ENCODE peak calls at places on chromosome 15, in six cellular contexts. R, E, T, Z, A and L are unnamed samples.

GRCh38 chr15:91561371-91562100 is 292.0 kb upstream of the SLCO3A1 start:
- DNase-seq in A (no peak), R (no peak), Z (peak), E (no peak), T (no peak), L (peak)

GRCh38 chr15:75029378-75030022 is 6.1 kb downstream of the PPCDC start:
- DNase-seq in T (peak), E (peak), R (peak), Z (peak), A (peak), L (no peak)

GRCh38 chr15:26126070-26126469 is 262.9 kb upstream of the ATP10A start:
- DNase-seq in A (no peak), E (no peak), T (no peak), R (peak), Z (no peak), L (no peak)

GRCh38 chr15:42155546-42156265 is 730 bp downstream of the PLA2G4F start:
- DNase-seq in Z (no peak), A (no peak), T (no peak), R (no peak), E (no peak), L (no peak)

GRCh38 chr15:40323239-40323952 is at the start of gene INAFM2:
- DNase-seq in T (peak), R (peak), Z (peak), E (peak), A (peak), L (no peak)

GRCh38 chr15:89665449-89666146 is 10.3 kb upstream of the KIF7 start:
- DNase-seq in E (peak), T (no peak), R (peak), Z (no peak), A (peak), L (no peak)

GRCh38 chr15:39939487-39940452 is 5.9 kb downstream of the EIF2AK4 start:
- DNase-seq in R (peak), T (no peak), A (peak), E (no peak), Z (no peak), L (no peak)

GRCh38 chr15:75646944-75647364 is 758 bp upstream of the SNX33 start:
- DNase-seq in Z (no peak), R (no peak), T (no peak), A (no peak), E (no peak), L (no peak)

GRCh38 chr15:66172339-66172980 is 81.1 kb downstream of the MEGF11 start:
- DNase-seq in Z (no peak), R (no peak), A (no peak), T (no peak), E (no peak), L (no peak)

GRCh38 chr15:75452364-75452967 is 976 bp upstream of the SIN3A start:
- DNase-seq in T (peak), Z (peak), R (peak), A (peak), E (peak), L (no peak)

GRCh38 chr15:62719316-62719715 is 323.2 kb upstream of the TPM1 start:
- DNase-seq in A (no peak), E (no peak), Z (no peak), T (no peak), R (no peak), L (no peak)

GRCh38 chr15:69793436-69793782 is 304.3 kb downstream of the TLE3 start:
- DNase-seq in T (no peak), Z (no peak), E (no peak), R (no peak), A (no peak), L (no peak)

GRCh38 chr15:32936283-32936918 is 218.6 kb downstream of the GREM1 start:
- DNase-seq in Z (no peak), E (no peak), R (no peak), T (no peak), A (peak), L (no peak)

GRCh38 chr15:57045741-57046382 is 127.4 kb downstream of the TCF12 start:
- DNase-seq in A (peak), Z (no peak), T (no peak), E (no peak), R (no peak), L (no peak)

GRCh38 chr15:77001966-77002365 is 7.0 kb downstream of the PSTPIP1 start:
- DNase-seq in R (no peak), A (no peak), T (no peak), Z (no peak), E (no peak), L (no peak)

GRCh38 chr15:72472907-72473669 is 1.0 kb upstream of the ARIH1 start:
- DNase-seq in R (no peak), T (no peak), A (peak), E (peak), Z (no peak), L (peak)

GRCh38 chr15:70853270-70853854 is 595 bp downstream of the LARP6 start:
- DNase-seq in A (peak), T (no peak), Z (peak), R (no peak), E (peak), L (no peak)

GRCh38 chr15:43093026-43093425 is 12.8 kb downstream of the UBR1 start:
- DNase-seq in Z (no peak), R (no peak), A (peak), E (no peak), T (no peak), L (no peak)

GRCh38 chr15:40957041-40957555 is 3.8 kb downstream of the CHAC1 start:
- DNase-seq in R (no peak), T (no peak), E (no peak), Z (no peak), A (no peak), L (no peak)

GRCh38 chr15:64874131-64874530 is 32.4 kb downstream of the PLEKHO2 start:
- DNase-seq in Z (no peak), R (no peak), A (no peak), E (no peak), T (no peak), L (no peak)